ENCODE peak calls at places on chromosome 15, in six cellular contexts. One of them, this sample, is unnamed.

GRCh38 chr15:77380033-77380432 is 39.9 kb downstream of the PEAK1 start:
- DNase-seq in activated gamma-delta T cell treated with anti-CD3 and anti-CD28 coated beads, Interleukin-2, amount 50 U/mL, for 16 hours: no peak
- DNase-seq in NCI-H2171: no peak
- DNase-seq in mesothelial cell of epicardium: no peak
- DNase-seq in AG20443: no peak
- DNase-seq in AG08395: no peak
- DNase-seq in this sample: no peak

GRCh38 chr15:31554261-31554660 is 227.6 kb downstream of the KLF13 start:
- DNase-seq in activated gamma-delta T cell treated with anti-CD3 and anti-CD28 coated beads, Interleukin-2, amount 50 U/mL, for 16 hours: no peak
- DNase-seq in NCI-H2171: no peak
- DNase-seq in mesothelial cell of epicardium: no peak
- DNase-seq in AG20443: peak
- DNase-seq in AG08395: peak
- DNase-seq in this sample: peak

GRCh38 chr15:99409097-99409473 is 156.7 kb upstream of the MEF2A start:
- DNase-seq in activated gamma-delta T cell treated with anti-CD3 and anti-CD28 coated beads, Interleukin-2, amount 50 U/mL, for 16 hours: no peak
- DNase-seq in NCI-H2171: peak
- DNase-seq in mesothelial cell of epicardium: no peak
- DNase-seq in AG20443: peak
- DNase-seq in AG08395: peak
- DNase-seq in this sample: peak

GRCh38 chr15:84982301-84982920 is 755 bp downstream of the PDE8A start:
- DNase-seq in activated gamma-delta T cell treated with anti-CD3 and anti-CD28 coated beads, Interleukin-2, amount 50 U/mL, for 16 hours: peak
- DNase-seq in NCI-H2171: no peak
- DNase-seq in mesothelial cell of epicardium: no peak
- DNase-seq in AG20443: no peak
- DNase-seq in AG08395: no peak
- DNase-seq in this sample: peak

GRCh38 chr15:57455969-57456368 is 79.7 kb downstream of the CGNL1 start:
- DNase-seq in activated gamma-delta T cell treated with anti-CD3 and anti-CD28 coated beads, Interleukin-2, amount 50 U/mL, for 16 hours: no peak
- DNase-seq in NCI-H2171: no peak
- DNase-seq in mesothelial cell of epicardium: no peak
- DNase-seq in AG20443: no peak
- DNase-seq in AG08395: no peak
- DNase-seq in this sample: no peak

GRCh38 chr15:28106294-28107110 is 7.4 kb upstream of the OCA2 start:
- DNase-seq in activated gamma-delta T cell treated with anti-CD3 and anti-CD28 coated beads, Interleukin-2, amount 50 U/mL, for 16 hours: no peak
- DNase-seq in NCI-H2171: no peak
- DNase-seq in mesothelial cell of epicardium: no peak
- DNase-seq in AG20443: peak
- DNase-seq in AG08395: peak
- DNase-seq in this sample: peak

GRCh38 chr15:68208136-68208535 is 3.0 kb upstream of the CALML4 start:
- DNase-seq in activated gamma-delta T cell treated with anti-CD3 and anti-CD28 coated beads, Interleukin-2, amount 50 U/mL, for 16 hours: no peak
- DNase-seq in NCI-H2171: no peak
- DNase-seq in mesothelial cell of epicardium: no peak
- DNase-seq in AG20443: no peak
- DNase-seq in AG08395: no peak
- DNase-seq in this sample: no peak

GRCh38 chr15:31440754-31441298 is 114.2 kb downstream of the KLF13 start:
- DNase-seq in activated gamma-delta T cell treated with anti-CD3 and anti-CD28 coated beads, Interleukin-2, amount 50 U/mL, for 16 hours: no peak
- DNase-seq in NCI-H2171: no peak
- DNase-seq in mesothelial cell of epicardium: no peak
- DNase-seq in AG20443: peak
- DNase-seq in AG08395: peak
- DNase-seq in this sample: peak

GRCh38 chr15:81221449-81221848 is 24.8 kb downstream of the IL16 start:
- DNase-seq in activated gamma-delta T cell treated with anti-CD3 and anti-CD28 coated beads, Interleukin-2, amount 50 U/mL, for 16 hours: no peak
- DNase-seq in NCI-H2171: no peak
- DNase-seq in mesothelial cell of epicardium: no peak
- DNase-seq in AG20443: peak
- DNase-seq in AG08395: peak
- DNase-seq in this sample: peak

GRCh38 chr15:97084650-97085049 is 754.1 kb downstream of the NR2F2 start:
- DNase-seq in activated gamma-delta T cell treated with anti-CD3 and anti-CD28 coated beads, Interleukin-2, amount 50 U/mL, for 16 hours: no peak
- DNase-seq in NCI-H2171: no peak
- DNase-seq in mesothelial cell of epicardium: no peak
- DNase-seq in AG20443: peak
- DNase-seq in AG08395: no peak
- DNase-seq in this sample: peak

GRCh38 chr15:101499863-101500713 is 10.6 kb upstream of the PCSK6 start:
- DNase-seq in activated gamma-delta T cell treated with anti-CD3 and anti-CD28 coated beads, Interleukin-2, amount 50 U/mL, for 16 hours: no peak
- DNase-seq in NCI-H2171: peak
- DNase-seq in mesothelial cell of epicardium: no peak
- DNase-seq in AG20443: peak
- DNase-seq in AG08395: no peak
- DNase-seq in this sample: no peak

GRCh38 chr15:84572231-84572630 is 28.6 kb upstream of the ZSCAN2 start:
- DNase-seq in activated gamma-delta T cell treated with anti-CD3 and anti-CD28 coated beads, Interleukin-2, amount 50 U/mL, for 16 hours: no peak
- DNase-seq in NCI-H2171: no peak
- DNase-seq in mesothelial cell of epicardium: no peak
- DNase-seq in AG20443: no peak
- DNase-seq in AG08395: no peak
- DNase-seq in this sample: no peak

GRCh38 chr15:97978408-97979130 is 18.1 kb downstream of the ARRDC4 start:
- DNase-seq in activated gamma-delta T cell treated with anti-CD3 and anti-CD28 coated beads, Interleukin-2, amount 50 U/mL, for 16 hours: no peak
- DNase-seq in NCI-H2171: no peak
- DNase-seq in mesothelial cell of epicardium: no peak
- DNase-seq in AG20443: peak
- DNase-seq in AG08395: peak
- DNase-seq in this sample: no peak

GRCh38 chr15:77630956-77631789 is 1.5 kb downstream of the LINGO1 start:
- DNase-seq in activated gamma-delta T cell treated with anti-CD3 and anti-CD28 coated beads, Interleukin-2, amount 50 U/mL, for 16 hours: no peak
- DNase-seq in NCI-H2171: no peak
- DNase-seq in mesothelial cell of epicardium: no peak
- DNase-seq in AG20443: no peak
- DNase-seq in AG08395: no peak
- DNase-seq in this sample: no peak

GRCh38 chr15:41022487-41023090 is 69.3 kb downstream of the CHAC1 start:
- DNase-seq in activated gamma-delta T cell treated with anti-CD3 and anti-CD28 coated beads, Interleukin-2, amount 50 U/mL, for 16 hours: no peak
- DNase-seq in NCI-H2171: peak
- DNase-seq in mesothelial cell of epicardium: no peak
- DNase-seq in AG20443: peak
- DNase-seq in AG08395: peak
- DNase-seq in this sample: peak

GRCh38 chr15:40309344-40309862 is 1.7 kb upstream of the PLCB2 start:
- DNase-seq in activated gamma-delta T cell treated with anti-CD3 and anti-CD28 coated beads, Interleukin-2, amount 50 U/mL, for 16 hours: no peak
- DNase-seq in NCI-H2171: no peak
- DNase-seq in mesothelial cell of epicardium: no peak
- DNase-seq in AG20443: no peak
- DNase-seq in AG08395: no peak
- DNase-seq in this sample: no peak

GRCh38 chr15:68307131-68307928 is 29.8 kb downstream of the FEM1B start:
- DNase-seq in activated gamma-delta T cell treated with anti-CD3 and anti-CD28 coated beads, Interleukin-2, amount 50 U/mL, for 16 hours: no peak
- DNase-seq in NCI-H2171: no peak
- DNase-seq in mesothelial cell of epicardium: no peak
- DNase-seq in AG20443: no peak
- DNase-seq in AG08395: no peak
- DNase-seq in this sample: no peak

GRCh38 chr15:73804421-73804820 is 51.3 kb upstream of the INSYN1 start:
- DNase-seq in activated gamma-delta T cell treated with anti-CD3 and anti-CD28 coated beads, Interleukin-2, amount 50 U/mL, for 16 hours: no peak
- DNase-seq in NCI-H2171: peak
- DNase-seq in mesothelial cell of epicardium: no peak
- DNase-seq in AG20443: no peak
- DNase-seq in AG08395: no peak
- DNase-seq in this sample: no peak

GRCh38 chr15:49313650-49314049 is 109.4 kb upstream of the FGF7 start:
- DNase-seq in activated gamma-delta T cell treated with anti-CD3 and anti-CD28 coated beads, Interleukin-2, amount 50 U/mL, for 16 hours: no peak
- DNase-seq in NCI-H2171: no peak
- DNase-seq in mesothelial cell of epicardium: no peak
- DNase-seq in AG20443: peak
- DNase-seq in AG08395: peak
- DNase-seq in this sample: peak

GRCh38 chr15:28975766-28976179 is 90.0 kb downstream of the APBA2 start:
- DNase-seq in activated gamma-delta T cell treated with anti-CD3 and anti-CD28 coated beads, Interleukin-2, amount 50 U/mL, for 16 hours: peak
- DNase-seq in NCI-H2171: peak
- DNase-seq in mesothelial cell of epicardium: no peak
- DNase-seq in AG20443: no peak
- DNase-seq in AG08395: no peak
- DNase-seq in this sample: peak

GRCh38 chr15:99181544-99181943 is 67.8 kb downstream of the TTC23 start:
- DNase-seq in activated gamma-delta T cell treated with anti-CD3 and anti-CD28 coated beads, Interleukin-2, amount 50 U/mL, for 16 hours: no peak
- DNase-seq in NCI-H2171: no peak
- DNase-seq in mesothelial cell of epicardium: no peak
- DNase-seq in AG20443: no peak
- DNase-seq in AG08395: no peak
- DNase-seq in this sample: no peak

GRCh38 chr15:64981812-64982431 is 7.8 kb downstream of the SPG21 start:
- DNase-seq in activated gamma-delta T cell treated with anti-CD3 and anti-CD28 coated beads, Interleukin-2, amount 50 U/mL, for 16 hours: no peak
- DNase-seq in NCI-H2171: no peak
- DNase-seq in mesothelial cell of epicardium: no peak
- DNase-seq in AG20443: no peak
- DNase-seq in AG08395: no peak
- DNase-seq in this sample: no peak

GRCh38 chr15:48963524-48964113 is at the start of gene SHC4:
- DNase-seq in activated gamma-delta T cell treated with anti-CD3 and anti-CD28 coated beads, Interleukin-2, amount 50 U/mL, for 16 hours: no peak
- DNase-seq in NCI-H2171: peak
- DNase-seq in mesothelial cell of epicardium: peak
- DNase-seq in AG20443: peak
- DNase-seq in AG08395: peak
- DNase-seq in this sample: peak

GRCh38 chr15:66578286-66578875 is 12.6 kb upstream of the LCTL start:
- DNase-seq in activated gamma-delta T cell treated with anti-CD3 and anti-CD28 coated beads, Interleukin-2, amount 50 U/mL, for 16 hours: no peak
- DNase-seq in NCI-H2171: no peak
- DNase-seq in mesothelial cell of epicardium: no peak
- DNase-seq in AG20443: no peak
- DNase-seq in AG08395: no peak
- DNase-seq in this sample: no peak

GRCh38 chr15:40845511-40846284 is 1.9 kb downstream of the SPINT1 start:
- DNase-seq in activated gamma-delta T cell treated with anti-CD3 and anti-CD28 coated beads, Interleukin-2, amount 50 U/mL, for 16 hours: no peak
- DNase-seq in NCI-H2171: no peak
- DNase-seq in mesothelial cell of epicardium: no peak
- DNase-seq in AG20443: peak
- DNase-seq in AG08395: no peak
- DNase-seq in this sample: no peak

GRCh38 chr15:85937661-85938060 is 142.0 kb upstream of the AGBL1 start:
- DNase-seq in activated gamma-delta T cell treated with anti-CD3 and anti-CD28 coated beads, Interleukin-2, amount 50 U/mL, for 16 hours: no peak
- DNase-seq in NCI-H2171: no peak
- DNase-seq in mesothelial cell of epicardium: no peak
- DNase-seq in AG20443: no peak
- DNase-seq in AG08395: no peak
- DNase-seq in this sample: no peak

GRCh38 chr15:45449878-45450277 is 71.5 kb upstream of the GATM start:
- DNase-seq in activated gamma-delta T cell treated with anti-CD3 and anti-CD28 coated beads, Interleukin-2, amount 50 U/mL, for 16 hours: no peak
- DNase-seq in NCI-H2171: no peak
- DNase-seq in mesothelial cell of epicardium: no peak
- DNase-seq in AG20443: no peak
- DNase-seq in AG08395: no peak
- DNase-seq in this sample: no peak

GRCh38 chr15:64686130-64686735 is 89.2 kb downstream of the RBPMS2 start:
- DNase-seq in activated gamma-delta T cell treated with anti-CD3 and anti-CD28 coated beads, Interleukin-2, amount 50 U/mL, for 16 hours: no peak
- DNase-seq in NCI-H2171: peak
- DNase-seq in mesothelial cell of epicardium: no peak
- DNase-seq in AG20443: peak
- DNase-seq in AG08395: peak
- DNase-seq in this sample: peak

GRCh38 chr15:72379856-72380255 is 4.0 kb upstream of the HEXA start:
- DNase-seq in activated gamma-delta T cell treated with anti-CD3 and anti-CD28 coated beads, Interleukin-2, amount 50 U/mL, for 16 hours: no peak
- DNase-seq in NCI-H2171: no peak
- DNase-seq in mesothelial cell of epicardium: no peak
- DNase-seq in AG20443: no peak
- DNase-seq in AG08395: no peak
- DNase-seq in this sample: no peak

GRCh38 chr15:98526094-98526493 is 122.2 kb upstream of the IGF1R start:
- DNase-seq in activated gamma-delta T cell treated with anti-CD3 and anti-CD28 coated beads, Interleukin-2, amount 50 U/mL, for 16 hours: no peak
- DNase-seq in NCI-H2171: no peak
- DNase-seq in mesothelial cell of epicardium: no peak
- DNase-seq in AG20443: no peak
- DNase-seq in AG08395: no peak
- DNase-seq in this sample: no peak

GRCh38 chr15:91896656-91897055 is 43.1 kb downstream of the SLCO3A1 start:
- DNase-seq in activated gamma-delta T cell treated with anti-CD3 and anti-CD28 coated beads, Interleukin-2, amount 50 U/mL, for 16 hours: no peak
- DNase-seq in NCI-H2171: no peak
- DNase-seq in mesothelial cell of epicardium: no peak
- DNase-seq in AG20443: no peak
- DNase-seq in AG08395: no peak
- DNase-seq in this sample: no peak

GRCh38 chr15:25709437-25710159 is 153.5 kb downstream of the ATP10A start:
- DNase-seq in activated gamma-delta T cell treated with anti-CD3 and anti-CD28 coated beads, Interleukin-2, amount 50 U/mL, for 16 hours: no peak
- DNase-seq in NCI-H2171: no peak
- DNase-seq in mesothelial cell of epicardium: no peak
- DNase-seq in AG20443: no peak
- DNase-seq in AG08395: no peak
- DNase-seq in this sample: no peak

GRCh38 chr15:76840830-76841460 is 64.2 kb downstream of the SCAPER start:
- DNase-seq in activated gamma-delta T cell treated with anti-CD3 and anti-CD28 coated beads, Interleukin-2, amount 50 U/mL, for 16 hours: no peak
- DNase-seq in NCI-H2171: no peak
- DNase-seq in mesothelial cell of epicardium: no peak
- DNase-seq in AG20443: peak
- DNase-seq in AG08395: peak
- DNase-seq in this sample: peak

This sample was measured in GM03348.